ENCODE peak calls at places on chromosomes 11 and 22, in nine cellular contexts. F is aorta; V is thoracic aorta; G is hepatocyte; H is uterus; E is upper lobe of right lung; B is adipocyte; K is mesenchymal stem cell; L is CD8-positive, alpha-beta T cell. D is an unnamed sample. For H3K4me1, the result is how much of the 10 kb centered on the place peaks cover.

GRCh38 chr11:112748713-112749481 is 212.3 kb upstream of the NCAM1 start:
- DNase-seq in F (no peak), V (no peak), G (no peak), H (peak), E (no peak), B (no peak), K (no peak), L (no peak), D (no peak)

GRCh38 chr11:4862447-4863236 is 13.6 kb upstream of the OR51S1 start:
- DNase-seq in F (no peak), V (no peak), G (no peak), H (no peak), E (no peak), B (no peak), K (no peak), L (no peak), D (no peak)

GRCh38 chr11:9851366-9851765 is 187.5 kb downstream of the SWAP70 start:
- DNase-seq in F (no peak), V (no peak), G (no peak), H (no peak), E (no peak), B (peak), K (peak), L (no peak), D (no peak)

GRCh38 chr11:72221386-72221785 is 3.2 kb upstream of the INPPL1 start:
- DNase-seq in F (peak), V (no peak), G (no peak), H (no peak), E (no peak), B (no peak), K (no peak), L (no peak), D (no peak)

GRCh38 chr11:122330466-122330865 is 214.5 kb upstream of the BLID start:
- DNase-seq in F (no peak), V (no peak), G (no peak), H (no peak), E (no peak), B (no peak), K (no peak), L (no peak), D (no peak)

GRCh38 chr11:121111053-121111724 is 10.1 kb downstream of the TECTA start:
- DNase-seq in F (no peak), V (no peak), G (no peak), H (no peak), E (no peak), B (no peak), K (no peak), L (no peak), D (no peak)

GRCh38 chr11:119370486-119371046 is 10.9 kb downstream of the USP2 start:
- DNase-seq in F (no peak), V (no peak), G (peak), H (no peak), E (peak), B (no peak), K (no peak), L (no peak), D (no peak)

GRCh38 chr22:50252081-50253045 is 1.3 kb upstream of the HDAC10 start:
- DNase-seq in F (peak), V (no peak), G (peak), H (peak), E (peak), B (peak), K (peak), L (peak), D (peak)

GRCh38 chr11:120229451-120230424 is 10.2 kb upstream of the POU2F3 start:
- DNase-seq in F (no peak), V (no peak), G (no peak), H (no peak), E (no peak), B (peak), K (peak), L (peak), D (no peak)

GRCh38 chr11:111736621-111737055 is 29.6 kb downstream of the PPP2R1B start:
- DNase-seq in F (no peak), V (no peak), G (no peak), H (no peak), E (no peak), B (no peak), K (no peak), L (no peak), D (no peak)

GRCh38 chr22:38292694-38293093 is 19.9 kb upstream of the TMEM184B start:
- DNase-seq in F (no peak), V (no peak), G (no peak), H (no peak), E (no peak), B (peak), K (peak), L (no peak), D (no peak)

GRCh38 chr11:111729441-111729840 is 36.7 kb downstream of the PPP2R1B start:
- DNase-seq in F (no peak), V (no peak), G (no peak), H (no peak), E (no peak), B (no peak), K (no peak), L (no peak), D (no peak)

GRCh38 chr11:116175707-116176106 is 597.1 kb downstream of the BUD13 start:
- DNase-seq in F (no peak), V (no peak), G (no peak), H (no peak), E (no peak), B (no peak), K (no peak), L (no peak), D (no peak)

GRCh38 chr11:95716266-95716665 is 73.3 kb downstream of the FAM76B start:
- DNase-seq in F (no peak), V (no peak), G (no peak), H (no peak), E (no peak), B (peak), K (no peak), L (no peak), D (no peak)

GRCh38 chr22:24427500-24428164 is at the start of gene ADORA2A:
- DNase-seq in F (peak), V (no peak), G (no peak), H (no peak), E (no peak), B (no peak), K (no peak), L (peak), D (peak)

GRCh38 chr11:110049501-110050200 is 43.5 kb upstream of the ZC3H12C start:
- DNase-seq in F (no peak), V (no peak), G (no peak), H (no peak), E (no peak), B (no peak), K (no peak), L (no peak), D (no peak)

GRCh38 chr11:19181673-19182261 is 20.0 kb downstream of the CSRP3 start:
- DNase-seq in F (no peak), V (no peak), G (no peak), H (no peak), E (no peak), B (no peak), K (no peak), L (no peak), D (no peak)

GRCh38 chr11:3738241-3738640 is 59.1 kb downstream of the NUP98 start:
- DNase-seq in F (no peak), V (no peak), G (no peak), H (no peak), E (no peak), B (peak), K (no peak), L (no peak), D (no peak)

GRCh38 chr11:119864836-119865235 is 135.8 kb upstream of the NECTIN1 start:
- DNase-seq in F (no peak), V (no peak), G (no peak), H (no peak), E (no peak), B (no peak), K (no peak), L (no peak), D (no peak)

GRCh38 chr11:114775849-114776621 is 97.7 kb downstream of the NXPE2 start:
- DNase-seq in F (no peak), V (no peak), G (no peak), H (no peak), E (no peak), B (no peak), K (no peak), L (no peak), D (no peak)
- H3K4me1 ChIP-seq in F (under half), V (under half), G (under half), H (under half), E (under half), B (under half), K (under half), L (under half), D (under half)

GRCh38 chr22:30304495-30305244 is 15.4 kb upstream of the CASTOR1 start:
- DNase-seq in F (peak), V (no peak), G (no peak), H (peak), E (peak), B (peak), K (no peak), L (no peak), D (no peak)
- H3K4me1 ChIP-seq in F (under half), V (half or more), G (under half), H (under half), E (half or more), B (half or more), K (under half), L (half or more), D (half or more)

GRCh38 chr11:1218788-1219445 is 3.9 kb upstream of the MUC5B start:
- DNase-seq in F (peak), V (no peak), G (no peak), H (no peak), E (peak), B (no peak), K (no peak), L (no peak), D (peak)

GRCh38 chr11:1219446-1219835 is 3.4 kb upstream of the MUC5B start:
- DNase-seq in F (peak), V (no peak), G (no peak), H (no peak), E (peak), B (no peak), K (no peak), L (no peak), D (peak)

GRCh38 chr11:1221848-1222311 is 986 bp upstream of the MUC5B start:
- DNase-seq in F (peak), V (no peak), G (no peak), H (no peak), E (peak), B (no peak), K (no peak), L (no peak), D (peak)

GRCh38 chr11:1220941-1221721 is 1.7 kb upstream of the MUC5B start:
- DNase-seq in F (no peak), V (no peak), G (no peak), H (no peak), E (peak), B (no peak), K (no peak), L (no peak), D (peak)

GRCh38 chr11:1219836-1220810 is 2.7 kb upstream of the MUC5B start:
- DNase-seq in F (peak), V (no peak), G (no peak), H (no peak), E (peak), B (no peak), K (no peak), L (no peak), D (peak)
- H3K4me1 ChIP-seq in F (under half), V (under half), G (under half), H (under half), E (under half), B (under half), K (under half), L (under half), D (under half)

DNA sequence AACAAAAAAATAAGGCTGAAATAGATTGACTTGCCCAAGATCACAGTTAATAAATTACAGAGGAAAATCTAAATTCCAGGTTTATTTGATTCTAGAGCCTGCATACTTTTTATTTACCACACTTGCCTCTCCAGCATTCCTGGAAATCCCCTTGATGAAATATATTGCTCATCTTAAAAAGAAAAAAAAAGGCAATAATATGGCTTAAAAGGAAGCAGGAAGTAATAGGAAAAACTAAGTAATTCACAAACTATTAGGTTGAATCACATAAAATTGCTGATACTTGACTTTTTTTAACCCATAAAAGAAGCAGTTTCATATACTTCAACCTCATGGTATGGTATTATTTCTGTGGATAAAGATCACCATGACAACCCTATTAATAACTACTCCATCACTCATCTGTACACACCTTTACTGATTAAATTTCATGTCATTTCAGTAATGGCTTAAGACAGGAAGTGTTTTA is 52.9 kb downstream of the COPB1 start:
- DNase-seq in F (no peak), V (no peak), G (no peak), H (no peak), E (no peak), B (peak), K (peak), L (no peak), D (no peak)
- H3K4me1 ChIP-seq in F (under half), V (under half), G (under half), H (under half), E (under half), B (half or more), K (under half), L (under half), D (under half)

GRCh38 chr11:83035070-83035854 is 36.4 kb downstream of the RAB30 start:
- DNase-seq in F (no peak), V (no peak), G (no peak), H (peak), E (no peak), B (peak), K (peak), L (no peak), D (no peak)
- H3K4me1 ChIP-seq in F (under half), V (half or more), G (under half), H (under half), E (under half), B (half or more), K (under half), L (under half), D (under half)

GRCh38 chr11:68460741-68461283 is at the start of gene PPP6R3:
- DNase-seq in F (no peak), V (no peak), G (no peak), H (no peak), E (no peak), B (peak), K (no peak), L (no peak), D (no peak)
- H3K4me1 ChIP-seq in F (under half), V (under half), G (under half), H (under half), E (under half), B (under half), K (under half), L (under half), D (under half)

DNA sequence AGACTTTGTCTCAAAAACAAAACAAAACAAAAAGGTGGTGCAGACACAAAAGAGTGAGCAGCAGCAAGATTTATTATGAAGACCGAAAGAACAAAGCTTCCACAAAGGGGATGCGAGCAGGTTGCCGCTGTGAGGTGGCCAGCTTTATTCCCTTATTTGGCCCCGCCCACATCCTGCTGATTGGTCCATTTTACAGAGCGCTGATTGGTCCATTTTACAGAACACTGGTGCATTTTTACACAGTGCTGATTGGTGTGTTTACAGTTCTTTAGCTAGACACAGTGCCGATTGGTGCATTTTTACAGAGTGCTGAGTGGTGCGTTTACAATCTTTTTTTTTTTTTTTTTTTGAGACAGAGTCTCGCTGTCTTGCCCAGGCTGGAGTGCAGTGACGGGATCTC is 77.4 kb downstream of the CECR2 start:
- DNase-seq in F (no peak), V (no peak), G (no peak), H (no peak), E (no peak), B (no peak), K (no peak), L (no peak), D (no peak)
- H3K4me1 ChIP-seq in F (under half), V (under half), G (under half), H (under half), E (under half), B (under half), K (under half), L (under half), D (under half)

GRCh38 chr11:86050310-86050709 is 18.6 kb downstream of the PICALM start:
- DNase-seq in F (no peak), V (no peak), G (no peak), H (no peak), E (no peak), B (no peak), K (no peak), L (no peak), D (no peak)
- H3K4me1 ChIP-seq in F (under half), V (half or more), G (under half), H (under half), E (half or more), B (half or more), K (under half), L (half or more), D (half or more)

GRCh38 chr11:117806906-117807305 is 9.9 kb upstream of the DSCAML1 start:
- DNase-seq in F (peak), V (no peak), G (no peak), H (no peak), E (no peak), B (no peak), K (no peak), L (no peak), D (no peak)

GRCh38 chr11:117807482-117808272 is 10.7 kb upstream of the DSCAML1 start:
- DNase-seq in F (peak), V (peak), G (peak), H (peak), E (peak), B (peak), K (peak), L (peak), D (peak)

GRCh38 chr11:117809236-117810055 is 12.4 kb upstream of the DSCAML1 start:
- DNase-seq in F (peak), V (no peak), G (peak), H (peak), E (peak), B (peak), K (peak), L (peak), D (peak)

GRCh38 chr11:117805048-117805447 is 8.0 kb upstream of the DSCAML1 start:
- DNase-seq in F (no peak), V (no peak), G (no peak), H (no peak), E (no peak), B (no peak), K (no peak), L (no peak), D (no peak)

DNA sequence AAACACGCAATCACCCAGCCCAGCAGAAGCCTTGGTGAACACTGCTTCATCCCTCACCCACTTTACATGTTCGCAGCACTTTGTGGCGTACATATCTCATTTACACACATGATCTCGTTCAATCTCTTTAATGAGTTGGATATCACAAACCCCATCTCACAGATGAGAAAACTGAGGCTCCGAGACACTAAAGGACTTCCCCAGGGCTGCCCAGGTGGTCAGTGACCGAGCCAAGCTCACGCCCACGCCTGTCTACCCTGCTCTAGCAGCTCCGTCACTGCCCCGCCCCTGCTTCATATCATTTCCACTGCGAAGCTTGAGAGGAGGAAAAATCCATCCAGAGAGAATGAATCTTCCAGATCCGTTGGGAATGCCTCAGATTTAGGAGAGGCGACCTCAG is 11.8 kb upstream of the DSCAML1 start:
- DNase-seq in F (peak), V (no peak), G (no peak), H (no peak), E (no peak), B (no peak), K (no peak), L (no peak), D (no peak)
- H3K4me1 ChIP-seq in F (under half), V (under half), G (under half), H (under half), E (under half), B (under half), K (under half), L (under half), D (under half)